ENCODE peak calls at places on chromosomes 6 and 20, in eight cellular contexts. C is IMR-90, U is psoas muscle, M is H9, A is GM23338, H is spleen, R is SJCRH30, G is aorta. J is an unnamed sample.

GRCh38 chr6:137240168-137240567 is 21.0 kb upstream of the IFNGR1 start:
- DNase-seq in G (peak; percentile 79), U (peak; percentile 64), R (no peak), M (no peak), A (no peak), C (peak; percentile 83), H (peak; percentile 79), J (no peak)

GRCh38 chr20:38926934-38927616 is 858 bp downstream of the FAM83D start:
- DNase-seq in H (no peak), G (no peak), M (no peak), R (peak; percentile 50), C (peak; percentile 36), A (no peak), U (no peak), J (no peak)

GRCh38 chr20:18056174-18057105 is 1.3 kb downstream of the OVOL2 start:
- DNase-seq in C (no peak), U (no peak), H (no peak), M (peak; percentile 52), G (no peak), A (peak; percentile 56), R (no peak), J (no peak)

GRCh38 chr6:53717571-53717970 is 52.0 kb upstream of the KLHL31 start:
- DNase-seq in R (no peak), U (no peak), A (no peak), C (no peak), H (no peak), G (no peak), M (no peak), J (no peak)

GRCh38 chr20:4664691-4665360 is 56.9 kb upstream of the PRND start:
- DNase-seq in M (no peak), H (no peak), C (no peak), G (peak; percentile 61), R (no peak), U (no peak), A (no peak), J (no peak)

GRCh38 chr20:32481311-32482103 is 103.6 kb downstream of the NOL4L start:
- DNase-seq in U (no peak), R (no peak), C (no peak), M (peak; percentile 42), G (peak; percentile 46), A (no peak), H (peak; percentile 48), J (no peak)

GRCh38 chr6:27502508-27503435 is 29.9 kb upstream of the ZNF184 start:
- DNase-seq in C (peak; percentile 79), H (peak; percentile 88), R (peak; percentile 79), A (peak; percentile 80), G (peak; percentile 68), U (peak; percentile 42), M (peak; percentile 75), J (peak; percentile 3)

GRCh38 chr20:57269148-57269984 is 2.9 kb upstream of the BMP7 start:
- DNase-seq in C (no peak), R (no peak), M (no peak), H (no peak), G (no peak), A (peak; percentile 43), U (no peak), J (no peak)

GRCh38 chr6:1610497-1611321 is 994 bp downstream of the FOXC1 start:
- DNase-seq in H (no peak), C (peak; percentile 29), R (peak; percentile 42), A (peak; percentile 52), M (no peak), U (no peak), G (no peak), J (no peak)

GRCh38 chr6:168194732-168195565 is 115.9 kb upstream of the FRMD1 start:
- DNase-seq in C (no peak), H (no peak), R (no peak), U (no peak), M (peak; percentile 15), A (no peak), G (no peak), J (no peak)

GRCh38 chr20:46739441-46740213 is 30.2 kb downstream of the SLC2A10 start:
- DNase-seq in G (no peak), M (no peak), H (no peak), U (no peak), A (no peak), R (no peak), C (peak; percentile 74), J (no peak)

GRCh38 chr6:9514146-9514545 is 900.7 kb downstream of the TFAP2A start:
- DNase-seq in R (no peak), U (no peak), H (no peak), M (no peak), G (no peak), C (no peak), A (no peak), J (no peak)

GRCh38 chr6:108945686-108946158 is 97.5 kb downstream of the ARMC2 start:
- DNase-seq in A (peak; percentile 26), H (peak; percentile 86), U (peak; percentile 75), G (peak; percentile 89), C (no peak), M (peak; percentile 54), R (no peak), J (peak; percentile 33)

GRCh38 chr20:53657289-53657678 is 63.6 kb upstream of the ZNF217 start:
- DNase-seq in G (no peak), C (no peak), U (no peak), M (no peak), R (no peak), A (no peak), H (no peak), J (no peak)
- H3K27ac ChIP-seq in G (no peak overlapping the region), C (no peak overlapping the region), U (no peak overlapping the region), M (no peak overlapping the region), R (no peak overlapping the region), A (peak overlapping the region; percentile 57), H (peak overlapping the region; percentile 83), J (no peak overlapping the region)

DNA sequence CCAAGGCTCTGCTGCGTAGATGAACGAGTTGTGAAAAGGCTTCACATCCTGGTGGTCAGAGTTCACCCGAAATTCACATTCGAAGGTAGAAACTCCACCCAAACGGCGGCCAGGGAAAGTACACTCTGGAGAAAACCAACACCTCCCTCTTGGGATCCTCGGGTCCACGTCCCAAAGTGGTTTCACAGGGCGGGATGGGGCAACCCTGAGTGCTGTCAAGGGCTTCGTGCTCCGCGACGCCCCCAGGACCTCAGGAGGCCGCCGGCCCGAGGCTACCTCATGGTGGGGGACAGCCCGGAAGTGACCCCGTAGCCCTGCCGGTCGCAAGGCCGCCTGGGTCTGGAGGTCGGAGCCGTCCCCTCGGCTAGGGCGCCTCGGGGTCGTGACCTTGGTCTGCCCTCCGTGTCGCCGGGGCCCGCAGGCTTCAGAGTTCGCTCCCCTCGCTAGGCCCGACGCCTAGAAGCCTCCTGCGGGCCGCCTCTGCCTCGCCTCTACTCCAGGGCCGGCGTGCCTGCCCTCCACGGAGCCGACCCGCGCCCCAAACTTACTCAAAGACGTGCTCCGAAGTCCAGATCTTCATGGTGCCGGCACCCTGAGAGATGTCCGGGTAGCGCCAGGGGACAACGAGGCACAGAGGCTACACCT is at the start of gene PRELID3B:
- DNase-seq in C (no peak), R (peak; percentile 69), M (no peak), A (peak; percentile 50), H (no peak), U (no peak), G (no peak), J (no peak)
- H3K27ac ChIP-seq in C (peak within 1 kb of the TSS; percentile 90), R (peak within 1 kb of the TSS; percentile 70), M (no peak within 1 kb of the TSS), A (no peak within 1 kb of the TSS), H (peak within 1 kb of the TSS; percentile 88), U (peak within 1 kb of the TSS; percentile 79), G (peak within 1 kb of the TSS; percentile 48), J (peak within 1 kb of the TSS; percentile 67)

GRCh38 chr6:15796844-15797243 is 134.0 kb upstream of the DTNBP1 start:
- DNase-seq in A (no peak), U (no peak), M (no peak), G (no peak), R (no peak), C (no peak), H (no peak), J (no peak)
- H3K27ac ChIP-seq in A (no peak overlapping the region), U (peak overlapping the region; percentile 82), M (no peak overlapping the region), G (no peak overlapping the region), R (no peak overlapping the region), C (no peak overlapping the region), H (peak overlapping the region; percentile 60), J (no peak overlapping the region)

GRCh38 chr6:95249661-95250060 is 327.7 kb upstream of the MANEA start:
- DNase-seq in C (no peak), A (no peak), M (no peak), U (no peak), G (no peak), H (no peak), R (no peak), J (no peak)

GRCh38 chr6:95244749-95245148 is 332.6 kb upstream of the MANEA start:
- DNase-seq in C (peak; percentile 12), A (no peak), M (no peak), R (no peak), H (no peak), G (no peak), U (no peak), J (no peak)

GRCh38 chr6:95248501-95248900 is 328.8 kb upstream of the MANEA start:
- DNase-seq in H (no peak), U (no peak), R (no peak), G (no peak), C (peak; percentile 52), A (peak; percentile 20), M (no peak), J (no peak)

DNA sequence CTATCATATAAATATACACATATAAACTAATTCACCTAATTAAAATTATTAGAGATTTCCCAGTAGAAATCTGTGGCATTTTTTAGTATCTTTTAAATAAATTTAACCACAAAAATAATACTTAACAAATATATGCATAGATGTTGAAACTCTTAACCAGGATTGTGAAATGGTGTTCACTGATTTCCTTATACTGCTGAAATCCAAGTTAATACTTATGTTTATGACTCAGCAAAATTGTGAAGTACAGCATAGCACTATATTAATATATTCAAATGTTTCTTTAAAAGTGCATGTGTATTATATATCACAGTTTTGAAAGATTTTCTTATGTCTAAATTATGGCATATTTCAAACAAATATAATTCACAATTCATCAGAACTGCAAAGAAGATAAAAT is 328.2 kb upstream of the MANEA start:
- DNase-seq in A (no peak), R (no peak), H (no peak), U (no peak), C (peak; percentile 80), G (no peak), M (no peak), J (no peak)
- H3K27ac ChIP-seq in A (no peak overlapping the region), R (no peak overlapping the region), H (no peak overlapping the region), U (no peak overlapping the region), C (peak overlapping the region; percentile 91), G (no peak overlapping the region), M (no peak overlapping the region), J (no peak overlapping the region)

GRCh38 chr6:100628180-100628579 is 163.5 kb upstream of the SIM1 start:
- DNase-seq in R (no peak), A (no peak), H (no peak), U (no peak), M (no peak), C (no peak), G (no peak), J (no peak)

GRCh38 chr6:100633096-100633766 is 168.5 kb upstream of the SIM1 start:
- DNase-seq in A (no peak), M (no peak), C (peak; percentile 83), R (peak; percentile 14), H (no peak), U (no peak), G (no peak), J (no peak)
- H3K27ac ChIP-seq in A (no peak overlapping the region), M (no peak overlapping the region), C (no peak overlapping the region), R (no peak overlapping the region), H (no peak overlapping the region), U (no peak overlapping the region), G (no peak overlapping the region), J (no peak overlapping the region)

DNA sequence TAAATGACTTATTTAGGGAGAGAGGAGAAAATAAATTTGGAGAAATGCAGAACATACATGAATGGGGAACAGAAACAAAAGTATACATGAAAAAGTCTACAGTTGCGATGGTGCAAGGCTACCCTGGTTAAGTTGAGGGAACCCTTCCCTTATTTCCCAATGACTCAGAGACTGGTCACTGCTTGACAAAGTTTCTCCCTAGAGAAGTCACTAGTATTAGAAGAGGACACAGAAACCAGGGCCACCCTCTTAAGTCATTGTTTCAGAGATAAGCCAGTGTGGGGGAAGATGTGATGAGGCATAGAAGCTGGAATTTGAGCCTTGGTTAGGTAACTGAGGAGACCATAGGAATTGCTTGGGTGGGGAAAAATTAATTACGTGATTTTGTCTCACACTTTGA is 24.4 kb upstream of the EDN1 start:
- DNase-seq in U (no peak), G (no peak), A (no peak), H (no peak), R (no peak), M (no peak), C (peak; percentile 71), J (no peak)
- H3K27ac ChIP-seq in U (no peak overlapping the region), G (no peak overlapping the region), A (no peak overlapping the region), H (no peak overlapping the region), R (no peak overlapping the region), M (no peak overlapping the region), C (no peak overlapping the region), J (no peak overlapping the region)

J was measured in caudate nucleus.